ENCODE peak calls at places on chromosomes 2 and 18, in five cellular contexts. A is HAP-1, T is fibroblast of pulmonary artery, E is psoas muscle, R is hepatocyte. I is an unnamed sample.

GRCh38 chr2:157572725-157573124 is 55.9 kb downstream of the ACVR1C start:
- DNase-seq in A (peak; percentile 5), T (no peak), E (no peak), R (no peak), I (no peak)

GRCh38 chr18:36186461-36187137 is 698 bp upstream of the MOCOS start:
- DNase-seq in A (peak; percentile 17), T (no peak), E (peak; percentile 39), R (peak; percentile 43), I (no peak)

GRCh38 chr2:238927746-238928519 is 80.0 kb downstream of the TWIST2 start:
- DNase-seq in A (no peak), T (no peak), E (no peak), R (no peak), I (no peak)

GRCh38 chr18:46950064-46950656 is 32.8 kb downstream of the KATNAL2 start:
- DNase-seq in A (no peak), T (peak; percentile 21), E (no peak), R (peak; percentile 16), I (no peak)

GRCh38 chr2:227610123-227610522 is 4.5 kb downstream of the SCYGR3 start:
- DNase-seq in A (no peak), T (no peak), E (no peak), R (no peak), I (no peak)

GRCh38 chr2:51212374-51212773 is 180.4 kb upstream of the NRXN1 start:
- DNase-seq in A (no peak), T (no peak), E (no peak), R (no peak), I (no peak)

GRCh38 chr2:216918088-216918680 is 58.3 kb upstream of the TNP1 start:
- DNase-seq in A (no peak), T (peak; percentile 49), E (peak; percentile 49), R (no peak), I (no peak)

GRCh38 chr2:160493227-160494028 is at the start of gene RBMS1:
- DNase-seq in A (peak; percentile 49), T (peak; percentile 74), E (peak; percentile 57), R (peak; percentile 83), I (peak; percentile 47)

GRCh38 chr2:200865736-200865995 is 1.2 kb upstream of the CLK1 start:
- DNase-seq in A (no peak), T (no peak), E (no peak), R (no peak), I (no peak)
- H3K4me3 ChIP-seq in A (no peak overlapping the region), T (no peak overlapping the region), E (no peak overlapping the region), R (no peak overlapping the region), I (no peak overlapping the region)

GRCh38 chr18:49752095-49752457 is 61.3 kb downstream of the ACAA2 start:
- DNase-seq in A (no peak), T (no peak), E (no peak), R (no peak), I (no peak)
- H3K4me3 ChIP-seq in A (no peak overlapping the region), T (no peak overlapping the region), E (no peak overlapping the region), R (no peak overlapping the region), I (no peak overlapping the region)

DNA sequence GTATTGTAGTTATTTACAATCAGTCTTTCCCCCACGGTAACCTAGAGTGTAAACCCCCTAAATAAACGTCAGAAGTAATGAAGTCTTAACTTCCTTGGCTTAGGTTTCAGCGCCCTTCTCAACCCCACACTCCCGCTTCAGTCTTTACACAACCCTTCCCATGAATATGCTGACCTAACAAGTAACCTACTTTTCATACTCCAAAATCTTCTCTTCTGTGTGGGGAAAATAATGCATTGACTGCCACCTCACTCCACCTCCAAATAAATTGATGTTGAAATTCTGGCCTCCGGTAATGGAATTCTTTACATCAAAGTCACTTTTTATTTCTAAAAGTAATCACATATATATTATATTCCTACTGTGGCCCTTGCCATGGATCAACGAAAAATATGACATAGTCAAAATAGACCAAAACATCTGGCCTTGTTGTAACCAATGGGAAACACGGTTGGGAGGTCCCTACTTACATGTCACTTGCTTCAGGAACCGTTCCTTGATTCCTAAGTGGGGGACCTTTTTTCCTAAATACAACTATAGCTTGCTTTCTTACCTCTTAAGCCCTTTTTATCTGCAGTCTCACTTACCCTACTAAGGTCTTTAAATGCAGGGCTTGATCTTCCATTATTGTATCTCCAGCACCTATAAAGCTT is 961 bp downstream of the GEN1 start:
- DNase-seq in A (peak; percentile 34), T (peak; percentile 26), E (no peak), R (no peak), I (no peak)
- H3K4me3 ChIP-seq in A (peak overlapping the region; percentile 87), T (peak overlapping the region; percentile 84), E (peak overlapping the region; percentile 92), R (peak overlapping the region; percentile 74), I (peak overlapping the region; percentile 84)

GRCh38 chr2:59888015-59888414 is 665.4 kb downstream of the BCL11A start:
- DNase-seq in A (no peak), T (no peak), E (no peak), R (peak; percentile 14), I (peak; percentile 87)

GRCh38 chr2:59886758-59887157 is 666.7 kb downstream of the BCL11A start:
- DNase-seq in A (no peak), T (no peak), E (no peak), R (no peak), I (peak; percentile 5)

GRCh38 chr2:59888706-59889105 is 664.7 kb downstream of the BCL11A start:
- DNase-seq in A (no peak), T (no peak), E (no peak), R (no peak), I (no peak)

GRCh38 chr2:59885536-59885935 is 667.9 kb downstream of the BCL11A start:
- DNase-seq in A (no peak), T (no peak), E (no peak), R (no peak), I (peak; percentile 63)

DNA sequence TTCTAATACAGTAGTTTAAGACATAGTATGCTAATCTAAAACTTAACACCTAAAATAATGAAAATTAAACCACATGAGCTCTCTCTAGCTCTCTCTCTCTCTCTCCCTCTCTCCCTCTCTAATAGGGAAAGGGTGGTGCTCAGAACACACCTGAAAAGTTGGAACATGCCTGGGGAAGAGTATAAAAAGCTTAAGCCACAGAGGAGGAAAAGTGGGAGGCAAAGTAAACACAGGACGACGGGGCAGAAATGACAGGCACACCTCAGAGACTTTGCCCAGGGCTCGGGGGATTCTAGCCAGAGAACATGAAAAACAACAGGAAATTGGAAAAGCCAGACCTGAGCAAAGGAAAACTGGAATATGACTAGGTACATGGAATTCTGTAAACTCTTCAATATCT is 666.1 kb downstream of the BCL11A start:
- DNase-seq in A (no peak), T (no peak), E (no peak), R (no peak), I (no peak)
- H3K4me3 ChIP-seq in A (no peak overlapping the region), T (no peak overlapping the region), E (no peak overlapping the region), R (no peak overlapping the region), I (peak overlapping the region; percentile 16)

DNA sequence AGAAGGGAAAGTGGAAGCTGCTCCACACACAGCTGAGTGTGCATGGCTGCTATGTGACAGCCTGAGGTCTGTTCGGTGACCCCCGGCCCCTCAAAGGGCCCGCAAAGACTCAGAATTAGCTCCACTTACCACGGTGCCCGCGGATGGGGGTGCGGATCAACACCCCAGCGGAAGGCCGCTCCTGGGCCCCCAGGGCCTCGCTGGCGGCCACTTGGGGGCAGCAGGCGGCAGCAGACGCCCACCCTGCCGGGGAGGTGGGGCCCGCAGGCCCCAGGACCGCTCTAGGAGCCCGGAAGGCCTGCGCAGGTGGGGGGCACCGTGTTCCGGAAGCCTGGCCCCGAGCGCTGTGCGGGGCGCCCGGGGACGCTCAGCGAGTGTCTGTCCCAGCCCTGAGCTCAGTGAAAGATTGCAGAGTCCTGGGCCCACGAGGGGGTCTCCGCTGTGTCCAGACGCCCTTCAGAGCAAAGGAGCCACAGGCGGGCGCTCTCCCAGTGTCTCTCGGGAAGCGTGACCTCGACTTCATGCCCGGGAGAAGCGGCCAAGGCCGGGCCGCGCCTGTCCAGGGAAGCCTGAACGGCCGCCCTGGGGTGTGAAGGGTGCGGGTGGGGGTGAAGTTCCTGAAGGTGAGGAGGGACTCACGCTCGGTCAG is 118.6 kb downstream of the VAPA start:
- DNase-seq in A (no peak), T (no peak), E (no peak), R (no peak), I (peak; percentile 16)
- H3K4me3 ChIP-seq in A (no peak overlapping the region), T (no peak overlapping the region), E (peak overlapping the region; percentile 53), R (no peak overlapping the region), I (no peak overlapping the region)

DNA sequence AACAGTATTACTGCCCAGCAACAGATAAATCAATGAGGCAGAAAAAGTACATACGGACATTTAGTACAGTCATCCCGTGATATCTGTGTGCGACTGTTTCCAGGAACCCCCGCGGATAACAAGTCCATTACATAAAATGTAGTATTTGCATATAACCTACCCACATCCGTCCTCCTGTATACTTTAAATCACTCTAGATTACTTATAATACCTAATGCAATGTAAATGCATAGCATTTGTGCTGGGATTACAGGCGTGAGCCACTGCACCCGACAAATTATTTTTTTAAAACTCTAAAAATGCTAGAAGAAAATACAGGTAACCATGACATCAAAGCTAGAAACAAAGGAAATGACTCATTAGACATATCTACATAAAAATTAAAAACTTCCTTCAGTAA is 91.6 kb downstream of the FAM161A start:
- DNase-seq in A (no peak), T (no peak), E (no peak), R (no peak), I (peak; percentile 39)
- H3K4me3 ChIP-seq in A (no peak overlapping the region), T (no peak overlapping the region), E (no peak overlapping the region), R (no peak overlapping the region), I (no peak overlapping the region)

DNA sequence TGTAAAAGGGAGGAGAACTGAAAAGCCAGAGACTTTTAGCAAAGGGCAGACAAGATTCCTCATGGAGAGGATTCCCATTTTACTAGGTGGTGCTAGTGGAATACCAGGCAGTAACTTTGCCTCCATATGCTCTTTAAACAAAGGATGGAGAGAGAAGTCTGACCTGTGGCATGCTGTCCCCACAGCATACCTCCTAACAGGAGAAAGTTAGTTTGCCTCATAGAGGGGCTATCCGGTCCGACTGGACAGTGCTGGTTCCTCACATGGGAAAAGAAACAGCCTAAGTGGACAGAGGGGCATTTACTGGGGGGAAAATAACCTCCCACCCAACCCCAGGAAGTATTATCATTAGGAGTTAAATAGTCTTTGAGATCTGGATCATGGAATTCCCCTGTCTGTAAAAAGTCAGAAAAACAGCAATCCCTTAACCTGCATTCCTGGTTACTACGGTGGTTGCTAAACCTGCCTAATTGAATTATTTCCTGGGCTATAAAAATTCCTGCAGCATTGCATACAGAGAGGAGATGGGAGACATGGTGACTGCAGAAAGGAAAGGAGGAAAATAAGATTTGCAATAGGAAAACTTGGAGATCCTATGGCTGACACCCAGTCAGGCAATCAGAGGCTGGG is 31.5 kb upstream of the GMCL1 start:
- DNase-seq in A (no peak), T (no peak), E (no peak), R (peak; percentile 28), I (no peak)
- H3K4me3 ChIP-seq in A (no peak overlapping the region), T (peak overlapping the region; percentile 56), E (peak overlapping the region; percentile 32), R (peak overlapping the region; percentile 18), I (no peak overlapping the region)

DNA sequence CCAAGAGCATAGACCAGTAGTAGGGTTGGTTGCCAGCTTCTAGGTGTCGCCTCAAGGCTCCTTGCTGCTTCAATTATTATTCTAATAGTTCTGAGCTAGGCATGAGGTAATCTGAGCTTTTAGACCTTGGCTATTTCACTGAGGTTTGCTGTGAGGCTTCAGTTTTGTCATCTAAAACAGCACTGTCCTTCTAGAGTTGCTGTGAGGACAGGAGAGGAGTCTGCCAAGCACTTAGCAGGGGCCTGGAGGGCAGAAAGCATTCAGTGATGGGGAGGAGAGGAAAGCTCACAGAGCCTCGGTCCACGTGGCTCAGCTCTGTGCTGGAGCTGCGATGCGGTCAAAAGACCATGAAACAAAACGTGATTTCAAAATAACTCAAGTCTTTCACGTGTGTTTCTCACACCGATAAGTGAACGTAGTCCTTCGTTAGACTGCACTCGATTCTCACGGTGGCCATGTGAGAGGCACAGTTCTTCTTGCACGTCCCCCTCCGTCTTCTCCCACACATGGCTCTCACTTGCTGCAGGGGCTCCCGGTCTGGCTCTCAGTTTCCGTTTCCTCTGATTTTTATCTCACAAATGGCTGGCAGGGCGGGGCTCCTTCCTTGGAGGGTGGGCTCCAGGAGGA is 113.7 kb downstream of the B3GNT2 start:
- DNase-seq in A (no peak), T (peak; percentile 30), E (no peak), R (no peak), I (peak; percentile 35)
- H3K4me3 ChIP-seq in A (no peak overlapping the region), T (no peak overlapping the region), E (no peak overlapping the region), R (no peak overlapping the region), I (peak overlapping the region; percentile 0)

GRCh38 chr2:152720794-152721193 is 2.4 kb downstream of the ARL6IP6 start:
- DNase-seq in A (no peak), T (no peak), E (no peak), R (no peak), I (no peak)
- H3K4me3 ChIP-seq in A (no peak overlapping the region), T (no peak overlapping the region), E (no peak overlapping the region), R (no peak overlapping the region), I (no peak overlapping the region)